ENCODE peak calls at places on chromosome 9, in five cellular contexts. N is right lobe of liver, E is lung, J is MCF 10A, D is A549. T is an unnamed sample.

GRCh38 chr9:103304797-103305196 is 309.7 kb downstream of the CYLC2 start:
- DNase-seq in N (no peak), E (no peak), J (no peak), D (no peak), T (no peak)

GRCh38 chr9:33431420-33431819 is 16.0 kb downstream of the AQP3 start:
- DNase-seq in N (no peak), E (no peak), J (no peak), D (no peak), T (no peak)

GRCh38 chr9:81622471-81623245 is 66.7 kb downstream of the TLE1 start:
- DNase-seq in N (no peak), E (no peak), J (no peak), D (no peak), T (no peak)

GRCh38 chr9:99785010-99785590 is 36.6 kb upstream of the NR4A3 start:
- DNase-seq in N (no peak), E (no peak), J (no peak), D (no peak), T (no peak)

GRCh38 chr9:136138566-136138965 is 19.9 kb upstream of the TMEM250 start:
- DNase-seq in N (no peak), E (no peak), J (peak; percentile 54), D (peak; percentile 69), T (no peak)

GRCh38 chr9:12813960-12814876 is 39.4 kb downstream of the LURAP1L start:
- DNase-seq in N (no peak), E (peak; percentile 50), J (peak; percentile 99), D (peak; percentile 96), T (peak; percentile 12)

GRCh38 chr9:82570226-82570625 is 492.7 kb downstream of the RASEF start:
- DNase-seq in N (no peak), E (no peak), J (peak; percentile 13), D (peak; percentile 2), T (no peak)

GRCh38 chr9:90870646-90871326 is 69.2 kb downstream of the SYK start:
- DNase-seq in N (no peak), E (peak; percentile 34), J (peak; percentile 59), D (peak; percentile 37), T (peak; percentile 62)

GRCh38 chr9:124395826-124396225 is 19.4 kb downstream of the PSMB7 start:
- DNase-seq in N (no peak), E (no peak), J (no peak), D (no peak), T (no peak)

GRCh38 chr9:38163518-38163917 is 94.5 kb upstream of the SHB start:
- DNase-seq in N (peak; percentile 50), E (no peak), J (no peak), D (no peak), T (no peak)

GRCh38 chr9:112789493-112789892 is 38.9 kb downstream of the SNX30 start:
- DNase-seq in N (no peak), E (no peak), J (no peak), D (no peak), T (no peak)

GRCh38 chr9:126925876-126926275 is 11.3 kb downstream of the RALGPS1 start:
- DNase-seq in N (no peak), E (no peak), J (no peak), D (no peak), T (no peak)

GRCh38 chr9:35729700-35730485 is 2.1 kb downstream of the TLN1 start:
- DNase-seq in N (peak; percentile 73), E (peak; percentile 73), J (peak; percentile 80), D (peak; percentile 66), T (no peak)

GRCh38 chr9:82260691-82261090 is 272.1 kb downstream of the SPATA31D1 start:
- DNase-seq in N (no peak), E (no peak), J (no peak), D (no peak), T (no peak)

GRCh38 chr9:13607746-13608445 is 328.4 kb upstream of the MPDZ start:
- DNase-seq in N (no peak), E (no peak), J (no peak), D (no peak), T (no peak)

GRCh38 chr9:121992571-121993212 is 100.4 kb downstream of the TTLL11 start:
- DNase-seq in N (peak; percentile 68), E (peak; percentile 53), J (peak; percentile 83), D (peak; percentile 74), T (peak; percentile 68)

GRCh38 chr9:121744002-121744686 is 92.7 kb downstream of the DAB2IP start:
- DNase-seq in N (peak; percentile 80), E (no peak), J (peak; percentile 40), D (peak; percentile 62), T (peak; percentile 80)

GRCh38 chr9:74281674-74282073 is 215.5 kb upstream of the RORB start:
- DNase-seq in N (no peak), E (no peak), J (peak; percentile 28), D (peak; percentile 28), T (no peak)

GRCh38 chr9:86534572-86535258 is 180.5 kb upstream of the TUT7 start:
- DNase-seq in N (no peak), E (no peak), J (no peak), D (no peak), T (no peak)

GRCh38 chr9:107020040-107020530 is 157.1 kb downstream of the ZNF462 start:
- DNase-seq in N (no peak), E (no peak), J (peak; percentile 70), D (no peak), T (no peak)

GRCh38 chr9:96391021-96391765 is 7.7 kb upstream of the SLC35D2 start:
- DNase-seq in N (peak; percentile 88), E (no peak), J (no peak), D (peak; percentile 44), T (no peak)

GRCh38 chr9:112091805-112092204 is 83.3 kb downstream of the SUSD1 start:
- DNase-seq in N (peak; percentile 65), E (no peak), J (no peak), D (peak; percentile 37), T (no peak)

GRCh38 chr9:99401826-99402225 is 179.7 kb downstream of the SEC61B start:
- DNase-seq in N (no peak), E (no peak), J (no peak), D (no peak), T (no peak)

GRCh38 chr9:120724757-120725156 is 10.5 kb upstream of the MEGF9 start:
- DNase-seq in N (no peak), E (no peak), J (no peak), D (no peak), T (no peak)

GRCh38 chr9:92310562-92310961 is 14.6 kb downstream of the NOL8 start:
- DNase-seq in N (no peak), E (no peak), J (no peak), D (no peak), T (no peak)

GRCh38 chr9:95507456-95508241 is 9.1 kb downstream of the PTCH1 start:
- DNase-seq in N (peak; percentile 75), E (peak; percentile 57), J (peak; percentile 73), D (peak; percentile 86), T (peak; percentile 59)

GRCh38 chr9:106643211-106643930 is 219.6 kb upstream of the ZNF462 start:
- DNase-seq in N (no peak), E (no peak), J (no peak), D (no peak), T (no peak)

DNA sequence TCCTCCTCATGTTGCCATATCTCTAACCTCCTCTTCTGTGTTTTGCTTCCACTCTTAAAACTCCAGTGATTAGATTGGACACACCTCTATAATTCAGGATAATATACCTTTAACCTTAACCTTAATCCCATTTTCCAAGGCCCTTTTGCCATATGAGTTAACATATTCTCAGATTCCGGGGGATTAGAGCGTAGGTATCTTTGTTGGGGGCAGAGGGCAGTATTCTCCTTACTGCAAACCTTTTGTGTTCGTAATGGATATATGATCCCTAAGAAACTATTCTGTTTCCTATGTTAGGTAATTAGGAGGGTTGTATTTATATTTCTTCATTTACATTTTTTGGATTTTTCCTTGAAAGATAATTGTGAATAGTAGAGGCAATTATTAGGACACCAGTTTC is 99.5 kb downstream of the VPS13A start:
- DNase-seq in N (no peak), E (no peak), J (no peak), D (no peak), T (no peak)
- TF ChIP-seq CTCF in N (no peak), E (no peak), J (no peak), D (no peak), T (no peak)

GRCh38 chr9:128434340-128434739 is 13.7 kb downstream of the CERCAM start:
- DNase-seq in N (no peak), E (no peak), J (no peak), D (no peak), T (no peak)
- TF ChIP-seq CTCF in N (no peak), E (no peak), J (no peak), D (no peak), T (no peak)

DNA sequence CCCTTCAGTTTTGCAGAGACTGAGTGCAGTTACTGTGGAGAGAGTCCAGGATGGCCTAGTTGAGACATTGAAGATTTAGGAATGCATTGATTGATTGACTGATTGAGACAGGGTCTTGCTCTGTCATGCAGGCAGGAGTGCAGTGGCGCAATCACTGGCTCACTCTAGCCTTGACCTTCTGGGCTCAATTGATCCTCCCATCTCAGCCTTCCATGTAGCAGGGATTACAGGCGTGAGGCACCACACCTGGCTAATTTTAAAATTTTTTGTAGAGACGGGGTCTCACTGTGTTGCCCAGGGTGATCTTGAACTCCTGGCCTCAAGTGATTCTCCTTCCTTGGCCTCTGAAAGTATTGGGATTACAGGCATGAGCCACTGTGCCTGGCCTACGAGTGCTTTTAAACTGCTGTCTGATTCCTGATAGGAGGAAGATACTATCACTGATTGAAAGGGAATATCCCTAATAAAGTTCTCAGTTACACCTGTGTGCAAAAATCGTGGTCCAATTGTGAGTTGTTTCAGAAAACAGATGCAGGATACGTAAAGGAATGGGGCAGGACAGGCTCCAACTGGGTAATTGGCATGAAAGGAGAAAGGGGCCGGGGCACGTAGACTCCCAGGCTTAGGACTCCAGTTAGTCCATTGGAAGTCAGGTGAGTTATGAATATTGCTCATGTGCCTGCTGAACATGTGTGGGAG is 87.5 kb downstream of the KDM4C start:
- DNase-seq in N (no peak), E (no peak), J (no peak), D (no peak), T (no peak)
- TF ChIP-seq CTCF in N (no peak), E (no peak), J (no peak), D (no peak), T (no peak)

GRCh38 chr9:131203438-131204219 is 72.7 kb downstream of the FAM78A start:
- DNase-seq in N (no peak), E (no peak), J (no peak), D (no peak), T (peak; percentile 19)
- TF ChIP-seq CTCF in N (no peak), E (no peak), J (no peak), D (no peak), T (peak; percentile 53)